ENCODE peak calls at places on chromosomes 16 and 17, in seven cellular contexts. D is K562, O is GM12878, U is GM12891, S is H1, A is SK-N-SH, J is HepG2. F is an unnamed sample.

GRCh38 chr16:31064882-31065461 is 9.1 kb downstream of the ZNF668 start:
- DNase-seq in D (no peak), O (no peak), U (no peak), S (no peak), A (no peak), J (no peak), F (no peak)

GRCh38 chr17:28912281-28912937 is 9.5 kb upstream of the DHRS13 start:
- DNase-seq in D (peak; percentile 92), O (no peak), U (no peak), S (no peak), A (no peak), J (no peak), F (no peak)

GRCh38 chr17:47946929-47947397 is 5.6 kb downstream of the PNPO start:
- DNase-seq in D (peak; percentile 88), O (no peak), U (peak; percentile 75), S (peak; percentile 47), A (peak; percentile 86), J (peak; percentile 94), F (peak; percentile 69)

GRCh38 chr16:17155936-17156335 is 314.8 kb downstream of the XYLT1 start:
- DNase-seq in D (no peak), O (no peak), U (no peak), S (no peak), A (no peak), J (no peak), F (no peak)

GRCh38 chr17:50953831-50954601 is 87.9 kb upstream of the TOB1 start:
- DNase-seq in D (no peak), O (no peak), U (no peak), S (no peak), A (peak; percentile 84), J (no peak), F (no peak)

GRCh38 chr16:88561485-88562369 is 8.5 kb upstream of the ZC3H18 start:
- DNase-seq in D (peak; percentile 74), O (no peak), U (peak; percentile 73), S (no peak), A (peak; percentile 91), J (no peak), F (no peak)

GRCh38 chr17:70677783-70678647 is 508.7 kb downstream of the KCNJ2 start:
- DNase-seq in D (no peak), O (no peak), U (no peak), S (no peak), A (no peak), J (peak; percentile 75), F (no peak)

GRCh38 chr16:71242601-71243000 is 12.1 kb upstream of the HYDIN start:
- DNase-seq in D (no peak), O (no peak), U (no peak), S (no peak), A (no peak), J (no peak), F (no peak)

GRCh38 chr16:19595043-19595767 is 39.7 kb downstream of the VPS35L start:
- DNase-seq in D (no peak), O (no peak), U (no peak), S (no peak), A (peak; percentile 10), J (no peak), F (no peak)

GRCh38 chr16:84658690-84659089 is 10.4 kb downstream of the KLHL36 start:
- DNase-seq in D (no peak), O (no peak), U (no peak), S (no peak), A (no peak), J (no peak), F (no peak)

GRCh38 chr17:45353047-45353446 is 36.2 kb upstream of the MAP3K14 start:
- DNase-seq in D (peak; percentile 43), O (peak; percentile 79), U (no peak), S (no peak), A (no peak), J (no peak), F (no peak)

GRCh38 chr16:12612598-12613101 is 191.0 kb downstream of the CPPED1 start:
- DNase-seq in D (peak; percentile 83), O (no peak), U (no peak), S (no peak), A (no peak), J (peak; percentile 97), F (no peak)

GRCh38 chr17:78114831-78115723 is 13.5 kb downstream of the TMC6 start:
- DNase-seq in D (peak; percentile 2), O (no peak), U (no peak), S (no peak), A (peak; percentile 49), J (no peak), F (no peak)

GRCh38 chr17:21375757-21376584 is at the start of gene KCNJ12:
- DNase-seq in D (peak; percentile 12), O (no peak), U (no peak), S (no peak), A (peak; percentile 79), J (no peak), F (no peak)

GRCh38 chr17:15361151-15361550 is 19.8 kb upstream of the TEKT3 start:
- DNase-seq in D (no peak), O (no peak), U (no peak), S (no peak), A (no peak), J (no peak), F (no peak)

DNA sequence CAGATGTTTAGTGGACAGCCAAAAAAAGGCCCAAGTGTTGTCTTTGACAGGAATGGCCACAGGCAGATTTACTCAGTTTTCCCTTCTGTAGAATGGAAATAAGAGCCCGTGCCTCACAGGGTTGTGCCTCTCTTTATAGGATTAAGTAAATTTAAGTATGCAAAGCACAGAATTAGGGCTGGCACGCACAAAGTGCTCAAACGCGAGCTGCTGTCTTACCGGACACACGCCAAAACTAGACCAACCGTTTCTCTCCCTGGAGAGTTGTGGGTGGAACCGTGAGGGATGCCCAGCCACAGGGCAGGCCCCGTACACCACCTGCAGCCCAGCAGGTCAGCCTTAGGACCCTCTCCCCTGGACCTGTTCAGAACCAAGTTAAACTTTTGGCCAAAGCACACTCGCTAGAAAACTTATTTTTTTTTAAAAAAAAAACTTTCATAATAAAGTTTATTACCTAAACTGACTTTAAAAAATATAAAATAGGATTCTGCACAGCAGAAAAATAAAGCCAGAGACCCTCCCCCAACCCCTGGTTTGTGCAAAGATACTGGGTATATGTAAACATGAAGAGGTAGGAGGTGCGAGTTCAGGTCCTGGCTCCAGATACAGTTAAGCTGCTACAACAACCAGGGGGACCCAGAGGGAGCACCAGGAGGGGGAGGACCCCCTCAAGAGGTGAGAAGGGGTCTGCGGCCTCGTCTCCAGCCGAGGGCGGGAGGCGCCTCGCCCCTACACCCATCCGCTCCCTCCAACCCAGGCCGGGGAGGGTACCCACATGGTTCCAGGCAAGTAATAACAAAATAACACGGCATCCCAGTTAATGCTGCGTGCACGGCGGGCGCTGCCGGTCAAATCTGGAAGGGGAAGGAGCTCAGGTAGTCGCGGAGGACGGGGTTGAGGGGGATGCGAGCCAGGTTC is 1.8 kb downstream of the SOCS1 start:
- DNase-seq in D (no peak), O (no peak), U (no peak), S (no peak), A (no peak), J (no peak), F (no peak)
- TF ChIP-seq TAF1 in D (no peak), O (no peak), U (no peak), S (no peak), A (no peak), J (no peak), F (no peak)

GRCh38 chr16:69890114-69890890 is 60.8 kb upstream of the CLEC18A start:
- DNase-seq in D (no peak), O (no peak), U (no peak), S (no peak), A (peak; percentile 67), J (no peak), F (no peak)
- TF ChIP-seq TAF1 in D (no peak), O (no peak), U (no peak), S (no peak), A (no peak), J (no peak), F (no peak)

DNA sequence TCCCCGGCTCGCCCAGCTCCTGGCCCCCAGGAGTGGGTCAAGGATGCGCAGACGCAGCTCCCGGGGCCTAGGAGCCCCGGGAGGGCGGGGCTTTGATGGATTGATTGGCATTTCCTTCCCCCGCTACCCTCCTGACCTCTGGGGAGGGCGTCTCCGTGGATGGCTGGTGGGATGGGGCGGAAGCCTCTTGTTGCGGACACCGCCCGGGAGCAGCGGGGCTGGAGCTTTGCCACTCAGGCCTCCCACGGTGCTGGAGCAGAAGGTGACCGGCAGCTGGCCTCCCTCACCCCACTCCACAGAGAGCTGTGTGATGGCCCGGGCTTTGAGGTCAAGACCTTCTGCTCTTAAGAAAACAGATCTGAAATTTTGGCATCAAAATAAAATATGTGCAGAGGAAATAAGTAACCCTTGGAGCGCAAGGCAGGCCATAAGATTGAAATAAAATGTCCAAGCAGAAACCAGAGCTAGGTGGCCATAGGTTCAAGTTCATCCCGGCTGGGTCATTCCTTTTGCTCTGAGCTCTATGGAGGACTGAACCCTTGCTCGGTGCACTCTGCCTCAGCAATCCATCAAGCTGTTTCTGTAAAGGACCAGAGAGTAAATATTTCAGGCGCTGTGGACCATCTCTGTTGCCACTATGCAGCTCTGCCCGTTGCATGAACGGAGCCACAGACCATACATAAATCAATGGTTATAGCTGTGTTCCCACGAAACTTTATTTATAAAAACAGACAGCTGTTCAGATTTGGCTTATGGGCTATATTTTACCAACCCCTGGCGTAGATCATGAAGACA is 262.4 kb downstream of the SOX9 start:
- DNase-seq in D (peak; percentile 3), O (no peak), U (no peak), S (no peak), A (no peak), J (no peak), F (no peak)
- TF ChIP-seq TAF1 in D (no peak), O (no peak), U (no peak), S (no peak), A (no peak), J (no peak), F (no peak)

GRCh38 chr16:66131895-66132294 is 234.6 kb upstream of the CDH5 start:
- DNase-seq in D (no peak), O (no peak), U (no peak), S (no peak), A (no peak), J (no peak), F (no peak)

GRCh38 chr16:66128363-66128725 is 238.1 kb upstream of the CDH5 start:
- DNase-seq in D (no peak), O (no peak), U (no peak), S (no peak), A (no peak), J (no peak), F (no peak)

GRCh38 chr16:66131156-66131807 is 235.2 kb upstream of the CDH5 start:
- DNase-seq in D (no peak), O (no peak), U (no peak), S (no peak), A (no peak), J (no peak), F (no peak)

GRCh38 chr16:66129196-66129595 is 237.3 kb upstream of the CDH5 start:
- DNase-seq in D (no peak), O (no peak), U (no peak), S (no peak), A (no peak), J (no peak), F (no peak)

DNA sequence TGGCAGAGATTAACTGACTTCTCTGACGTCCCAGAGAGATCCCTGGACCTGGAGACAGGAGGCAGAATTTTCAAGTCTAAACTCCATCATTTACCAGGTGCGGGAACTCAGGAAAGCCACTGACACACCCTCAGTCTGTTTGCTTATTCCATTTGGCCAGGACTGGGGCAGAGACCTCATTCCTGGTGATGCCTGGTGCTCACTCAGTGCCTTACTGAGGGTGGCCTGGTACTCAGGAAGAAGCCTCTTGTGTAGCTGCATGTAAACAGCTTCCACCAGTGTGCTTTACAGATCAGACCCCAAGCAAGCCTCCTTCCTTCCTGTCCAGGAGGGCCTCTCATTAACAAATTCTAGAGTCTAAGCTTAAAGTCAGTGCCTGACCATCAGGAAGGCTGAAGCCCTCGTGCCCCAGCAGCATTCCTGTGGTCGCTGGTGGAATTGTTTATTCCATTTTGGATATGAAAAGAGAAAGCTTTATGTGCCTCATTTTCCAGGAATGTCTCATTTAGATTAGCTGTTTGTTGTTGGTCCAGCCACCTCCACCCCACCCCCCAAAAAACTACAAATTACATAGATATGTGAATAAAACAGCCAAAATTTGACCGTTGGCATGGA is 236.1 kb upstream of the CDH5 start:
- DNase-seq in D (no peak), O (no peak), U (no peak), S (no peak), A (no peak), J (no peak), F (no peak)
- TF ChIP-seq TAF1 in D (no peak), O (no peak), U (no peak), S (no peak), A (no peak), J (no peak), F (no peak)